ENCODE peak calls at places on chromosomes 6 and 20, in four cellular contexts. C is BE2C, X is endothelial cell, V is pancreas. L is an unnamed sample.

GRCh38 chr6:139236105-139236504 is 55.7 kb downstream of the TXLNB start:
- DNase-seq in C (no peak), X (no peak), V (no peak), L (no peak)

GRCh38 chr6:146202570-146202969 is 173.7 kb downstream of the GRM1 start:
- DNase-seq in C (no peak), X (no peak), V (no peak), L (no peak)

GRCh38 chr6:44073612-44074382 is 53.5 kb downstream of the MRPL14 start:
- DNase-seq in C (peak), X (no peak), V (no peak), L (no peak)

GRCh38 chr20:46930940-46931339 is 36.3 kb downstream of the EYA2 start:
- DNase-seq in C (no peak), X (no peak), V (no peak), L (no peak)

GRCh38 chr6:121093928-121094327 is 240.4 kb downstream of the TBC1D32 start:
- DNase-seq in C (no peak), X (no peak), V (no peak), L (no peak)

GRCh38 chr20:64152906-64153305 is 11.3 kb upstream of the MYT1 start:
- DNase-seq in C (peak), X (no peak), V (no peak), L (no peak)

GRCh38 chr20:56328861-56329260 is 29.9 kb upstream of the FAM210B start:
- DNase-seq in C (no peak), X (no peak), V (no peak), L (no peak)

GRCh38 chr20:15759546-15760216 is 813.6 kb downstream of the KIF16B start:
- DNase-seq in C (peak), X (no peak), V (no peak), L (no peak)

GRCh38 chr6:7389451-7390217 is at the start of the genes CAGE1 and RIOK1:
- DNase-seq in C (peak), X (peak), V (peak), L (peak)
- TF ChIP-seq CTCF in C (peak), X (peak), V (no peak), L (no peak)

GRCh38 chr6:166744654-166745134 is 117.6 kb upstream of the RPS6KA2 start:
- DNase-seq in C (no peak), X (no peak), V (no peak), L (no peak)
- TF ChIP-seq CTCF in C (no peak), X (no peak), V (no peak), L (no peak)

GRCh38 chr6:10505529-10505928 is 15.6 kb upstream of the GCNT2 start:
- DNase-seq in C (no peak), X (no peak), V (no peak), L (no peak)
- TF ChIP-seq CTCF in C (no peak), X (no peak), V (no peak), L (no peak)

GRCh38 chr6:56040875-56041274 is 165.5 kb upstream of the BMP5 start:
- DNase-seq in C (no peak), X (no peak), V (no peak), L (no peak)

GRCh38 chr6:56040271-56040670 is 164.9 kb upstream of the BMP5 start:
- DNase-seq in C (no peak), X (no peak), V (no peak), L (no peak)

GRCh38 chr6:56038764-56039163 is 163.4 kb upstream of the BMP5 start:
- DNase-seq in C (no peak), X (no peak), V (no peak), L (no peak)

GRCh38 chr6:56036911-56037310 is 161.5 kb upstream of the BMP5 start:
- DNase-seq in C (no peak), X (no peak), V (no peak), L (no peak)

DNA sequence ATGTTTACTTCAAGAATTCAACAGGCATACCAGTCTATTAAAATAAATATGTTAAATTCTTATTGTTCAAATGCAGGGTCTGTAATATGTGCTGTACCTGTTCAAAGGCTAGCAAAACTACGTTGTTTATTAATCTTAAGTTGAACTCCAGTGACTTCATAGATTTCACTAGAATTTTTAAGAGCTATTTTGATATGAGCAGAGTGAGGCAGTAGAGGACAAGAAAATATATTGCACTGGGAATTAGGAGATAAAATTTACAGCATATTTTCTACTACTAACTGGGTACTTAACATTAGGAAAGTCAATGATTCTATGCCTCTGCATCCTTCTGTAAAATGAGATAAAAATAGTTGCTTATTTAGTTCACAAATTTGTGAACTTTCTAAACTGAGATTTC is 162.2 kb upstream of the BMP5 start:
- DNase-seq in C (no peak), X (no peak), V (no peak), L (no peak)
- TF ChIP-seq CTCF in C (no peak), X (no peak), V (no peak), L (no peak)

DNA sequence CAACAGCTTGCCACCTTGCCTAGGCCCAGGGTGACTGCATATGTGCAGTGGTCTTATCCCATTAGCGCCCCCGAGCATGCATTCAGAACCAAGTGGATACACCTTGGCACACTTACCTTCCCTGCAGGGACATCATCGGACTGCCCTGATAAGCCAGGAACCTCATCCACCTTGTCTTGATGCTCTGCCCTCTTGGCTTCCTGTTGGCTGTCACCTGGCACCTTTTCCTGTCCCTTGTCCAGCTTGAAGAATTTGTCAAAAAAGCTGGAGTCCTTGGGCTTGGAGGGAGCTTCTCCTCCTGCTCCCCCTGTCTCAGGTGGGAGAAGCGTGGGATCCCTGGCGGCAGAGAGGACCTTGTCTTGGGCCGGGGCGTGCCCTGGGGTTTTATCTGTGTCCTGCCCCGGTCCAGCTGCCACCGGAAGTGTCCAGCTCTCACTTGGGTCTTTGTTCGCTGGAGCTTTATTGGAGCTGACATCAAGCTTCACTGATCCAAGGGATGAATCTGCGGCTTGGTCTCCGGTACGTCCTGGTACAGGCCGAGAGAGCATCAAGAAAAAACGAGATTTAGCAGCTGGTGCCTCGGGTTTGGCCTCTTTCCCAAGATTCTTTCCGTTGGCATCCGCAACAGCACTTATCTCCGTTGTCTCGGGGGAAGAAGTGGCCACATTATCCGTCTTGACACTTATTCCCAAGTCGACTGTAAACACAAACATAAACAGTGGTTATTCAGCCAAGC is 42.0 kb downstream of the BCAS1 start:
- DNase-seq in C (no peak), X (no peak), V (no peak), L (no peak)
- TF ChIP-seq CTCF in C (no peak), X (no peak), V (no peak), L (no peak)

L was measured in GM13976.